ENCODE peak calls at places on chromosomes 6 and 20, in nine cellular contexts. J is thyroid gland, T is OCI-LY7, Y is A673, I is neural crest cell, H is GM23338, O is uterus, N is neural progenitor cell, C is hepatocyte. A is an unnamed sample.
A peak's percentile ranks its signal among the peaks of the same experiment; 100 is the strongest.

GRCh38 chr6:119978274-119978889 is 628.8 kb upstream of the MAN1A1 start:
- DNase-seq in J (peak; percentile 51), T (peak; percentile 46), Y (peak; percentile 3), I (no peak), H (peak; percentile 51), O (no peak), N (peak; percentile 32), C (peak; percentile 38), A (no peak)

GRCh38 chr20:63011798-63012197 is 5.0 kb upstream of the BHLHE23 start:
- DNase-seq in J (peak; percentile 50), T (no peak), Y (peak; percentile 26), I (no peak), H (no peak), O (no peak), N (no peak), C (no peak), A (no peak)

GRCh38 chr6:56842602-56843475 is 112.1 kb upstream of the BEND6 start:
- DNase-seq in J (peak; percentile 35), T (no peak), Y (peak; percentile 66), I (peak; percentile 52), H (peak; percentile 66), O (peak; percentile 20), N (no peak), C (peak; percentile 63), A (peak; percentile 69)

GRCh38 chr6:30007132-30007764 is 53.8 kb upstream of the POLR1H start:
- DNase-seq in J (peak; percentile 58), T (no peak), Y (no peak), I (no peak), H (peak; percentile 89), O (no peak), N (peak; percentile 63), C (no peak), A (no peak)

GRCh38 chr6:38935051-38935450 is 113.5 kb upstream of the GLP1R start:
- DNase-seq in J (no peak), T (no peak), Y (no peak), I (no peak), H (no peak), O (no peak), N (no peak), C (no peak), A (no peak)

GRCh38 chr6:138410048-138410735 is 6.2 kb downstream of the HEBP2 start:
- DNase-seq in J (no peak), T (no peak), Y (no peak), I (no peak), H (no peak), O (peak; percentile 61), N (no peak), C (no peak), A (no peak)

GRCh38 chr6:168194732-168195565 is 115.9 kb upstream of the FRMD1 start:
- DNase-seq in J (no peak), T (no peak), Y (no peak), I (no peak), H (no peak), O (peak; percentile 8), N (no peak), C (no peak), A (peak; percentile 16)

GRCh38 chr6:108716801-108717791 is 131.1 kb upstream of the ARMC2 start:
- DNase-seq in J (no peak), T (no peak), Y (no peak), I (no peak), H (peak; percentile 18), O (no peak), N (no peak), C (no peak), A (no peak)

GRCh38 chr20:36917943-36918342 is 33.6 kb downstream of the SAMHD1 start:
- DNase-seq in J (no peak), T (no peak), Y (no peak), I (no peak), H (no peak), O (no peak), N (no peak), C (no peak), A (no peak)

GRCh38 chr6:84763397-84764331 is 734 bp downstream of the TBX18 start:
- DNase-seq in J (no peak), T (no peak), Y (peak; percentile 88), I (peak; percentile 18), H (peak; percentile 56), O (no peak), N (peak; percentile 70), C (peak; percentile 61), A (peak; percentile 93)

GRCh38 chr20:56762829-56763228 is 133.7 kb downstream of the TFAP2C start:
- DNase-seq in J (no peak), T (no peak), Y (no peak), I (no peak), H (no peak), O (no peak), N (no peak), C (no peak), A (no peak)

GRCh38 chr20:56760610-56761009 is 131.5 kb downstream of the TFAP2C start:
- DNase-seq in J (no peak), T (no peak), Y (no peak), I (no peak), H (no peak), O (no peak), N (no peak), C (no peak), A (no peak)

GRCh38 chr20:56761393-56761792 is 132.3 kb downstream of the TFAP2C start:
- DNase-seq in J (no peak), T (no peak), Y (no peak), I (no peak), H (no peak), O (no peak), N (no peak), C (no peak), A (no peak)

GRCh38 chr20:56764671-56765070 is 135.6 kb downstream of the TFAP2C start:
- DNase-seq in J (no peak), T (no peak), Y (no peak), I (no peak), H (no peak), O (no peak), N (no peak), C (no peak), A (no peak)

DNA sequence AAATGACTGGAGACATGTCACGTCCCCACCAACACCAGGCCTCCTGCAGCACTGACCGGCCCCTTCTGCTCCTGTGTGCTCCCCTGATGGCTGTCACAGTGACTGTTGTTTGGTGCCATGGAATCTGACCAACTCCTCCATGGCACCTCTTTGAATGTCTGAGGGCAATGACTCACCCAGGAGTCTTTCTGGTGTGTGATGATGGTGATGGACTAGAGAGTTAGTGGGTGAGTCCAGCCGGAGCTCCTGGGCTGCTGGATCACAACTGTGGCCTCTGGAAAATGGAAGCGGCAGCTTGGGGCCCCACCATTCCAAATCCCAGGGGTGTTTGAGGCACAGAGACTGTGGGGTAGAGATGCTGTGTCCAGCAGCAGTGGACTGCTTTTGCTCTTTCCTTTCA is 133.3 kb downstream of the TFAP2C start:
- DNase-seq in J (no peak), T (no peak), Y (no peak), I (no peak), H (no peak), O (no peak), N (no peak), C (no peak), A (no peak)
- TF ChIP-seq CTCF in J (no peak), T (no peak), Y (no peak), I (no peak), H (no peak), O (no peak), N (no peak), C (no peak), A (no peak)

GRCh38 chr6:87054143-87054833 is 40.6 kb downstream of the CGA start:
- DNase-seq in J (no peak), T (no peak), Y (no peak), I (no peak), H (no peak), O (no peak), N (no peak), C (no peak), A (no peak)

GRCh38 chr6:87049779-87050178 is 45.1 kb downstream of the CGA start:
- DNase-seq in J (no peak), T (no peak), Y (no peak), I (no peak), H (no peak), O (no peak), N (no peak), C (no peak), A (no peak)

DNA sequence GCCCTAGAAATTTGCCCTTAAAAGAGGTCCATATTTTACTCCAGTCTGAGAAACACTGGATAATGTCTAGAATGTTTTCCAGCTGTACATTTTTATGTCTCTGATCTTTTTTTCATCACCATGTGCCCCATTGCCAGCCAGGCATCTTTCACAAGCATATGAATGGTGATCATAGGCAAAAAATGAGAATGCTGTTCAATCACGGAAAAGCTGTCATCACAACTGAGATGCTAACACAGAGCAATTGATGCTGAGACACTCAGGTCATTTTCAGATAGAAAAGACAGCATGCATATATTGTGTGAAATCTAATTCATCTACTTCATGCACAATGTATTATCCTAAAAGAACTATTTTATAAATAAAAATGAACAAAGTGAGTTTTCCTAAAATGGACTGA is 41.6 kb downstream of the CGA start:
- DNase-seq in J (no peak), T (no peak), Y (no peak), I (no peak), H (no peak), O (no peak), N (no peak), C (no peak), A (no peak)
- TF ChIP-seq CTCF in J (no peak), T (no peak), Y (no peak), I (no peak), H (no peak), O (no peak), N (no peak), C (no peak), A (no peak)

GRCh38 chr6:16408766-16409165 is 170.4 kb downstream of the GMPR start:
- DNase-seq in J (no peak), T (no peak), Y (no peak), I (no peak), H (no peak), O (no peak), N (no peak), C (no peak), A (no peak)

GRCh38 chr6:16406966-16407365 is 168.6 kb downstream of the GMPR start:
- DNase-seq in J (no peak), T (no peak), Y (no peak), I (no peak), H (no peak), O (no peak), N (no peak), C (no peak), A (no peak)

GRCh38 chr6:16405349-16405865 is 167.0 kb downstream of the GMPR start:
- DNase-seq in J (peak; percentile 4), T (no peak), Y (no peak), I (no peak), H (no peak), O (peak; percentile 75), N (no peak), C (no peak), A (no peak)

GRCh38 chr6:16413399-16413798 is 175.0 kb downstream of the GMPR start:
- DNase-seq in J (no peak), T (no peak), Y (no peak), I (no peak), H (no peak), O (no peak), N (no peak), C (no peak), A (no peak)

GRCh38 chr6:16409531-16410441 is 171.4 kb downstream of the GMPR start:
- DNase-seq in J (peak; percentile 71), T (peak; percentile 65), Y (peak; percentile 80), I (peak; percentile 56), H (peak; percentile 84), O (peak; percentile 70), N (peak; percentile 77), C (peak; percentile 69), A (peak; percentile 77)
- TF ChIP-seq CTCF in J (peak; percentile 69), T (peak; percentile 92), Y (peak; percentile 94), I (peak; percentile 75), H (peak; percentile 83), O (peak; percentile 74), N (peak; percentile 83), C (peak; percentile 67), A (peak; percentile 78)

GRCh38 chr6:28580484-28580883 is 54.8 kb downstream of the GPX5 start:
- DNase-seq in J (no peak), T (no peak), Y (peak; percentile 34), I (no peak), H (no peak), O (no peak), N (no peak), C (no peak), A (no peak)
- TF ChIP-seq CTCF in J (no peak), T (peak; percentile 49), Y (peak; percentile 32), I (peak; percentile 51), H (no peak), O (no peak), N (no peak), C (peak; percentile 27), A (no peak)